ENCODE peak calls at places on chromosomes 12 and 14, in five cellular contexts. C is ascending aorta, O is NCI-H2171 treated with DMSO at 0.1 percent for 48 hours, P is progenitor cell of endocrine pancreas, W is posterior cingulate gyrus. M is an unnamed sample.

GRCh38 chr14:75968461-75968860 is 13.3 kb downstream of the TGFB3 start:
- DNase-seq in C (no peak), O (peak; percentile 96), P (no peak), W (no peak), M (no peak)

GRCh38 chr12:32115404-32116104 is 8.9 kb downstream of the BICD1 start:
- DNase-seq in C (peak; percentile 97), O (peak; percentile 30), P (no peak), W (no peak), M (peak; percentile 51)

GRCh38 chr12:71594214-71594948 is 69.3 kb downstream of the ZFC3H1 start:
- DNase-seq in C (no peak), O (peak; percentile 41), P (no peak), W (no peak), M (no peak)

GRCh38 chr14:27148143-27148542 is 550.3 kb upstream of the NOVA1 start:
- DNase-seq in C (no peak), O (no peak), P (no peak), W (no peak), M (no peak)

GRCh38 chr14:31927348-31927826 is 149.7 kb upstream of the ARHGAP5 start:
- DNase-seq in C (no peak), O (peak; percentile 47), P (no peak), W (no peak), M (peak; percentile 34)

GRCh38 chr12:104612381-104612780 is 155.6 kb downstream of the CHST11 start:
- DNase-seq in C (no peak), O (no peak), P (no peak), W (no peak), M (no peak)

GRCh38 chr14:91607322-91608047 is 97.4 kb upstream of the PPP4R3A start:
- DNase-seq in C (no peak), O (no peak), P (no peak), W (no peak), M (no peak)

GRCh38 chr12:32400114-32400672 is 835 bp downstream of the FGD4 start:
- DNase-seq in C (no peak), O (peak; percentile 34), P (no peak), W (no peak), M (peak; percentile 41)

GRCh38 chr12:101829639-101830390 is 944 bp downstream of the GNPTAB start:
- DNase-seq in C (no peak), O (peak; percentile 51), P (no peak), W (no peak), M (no peak)

GRCh38 chr14:50619569-50620141 is 48.5 kb downstream of the SAV1 start:
- DNase-seq in C (no peak), O (peak; percentile 40), P (no peak), W (no peak), M (no peak)

GRCh38 chr12:49636979-49637378 is 13.6 kb downstream of the PRPF40B start:
- DNase-seq in C (peak; percentile 75), O (peak; percentile 51), P (no peak), W (no peak), M (peak; percentile 76)

GRCh38 chr12:84701966-84702365 is 210.6 kb downstream of the SLC6A15 start:
- DNase-seq in C (no peak), O (no peak), P (no peak), W (no peak), M (no peak)

GRCh38 chr12:27966870-27967269 is 5.7 kb downstream of the PTHLH start:
- DNase-seq in C (no peak), O (no peak), P (no peak), W (no peak), M (peak; percentile 23)

GRCh38 chr14:98888281-98888680 is 383.7 kb downstream of the BCL11B start:
- DNase-seq in C (no peak), O (no peak), P (no peak), W (no peak), M (no peak)

M was measured in 8988T.